ENCODE peak calls at places on chromosome 18, in ten cellular contexts. Z is A549, Y is NT2/D1, R is neuronal stem cell, M is WTC11, T is endothelial cell, H is iris pigment epithelial cell, W is T-helper 17 cell, U is NCI-H510A, F is putamen. S is an unnamed sample.
A peak's percentile ranks its signal among the peaks of the same experiment; 100 is the strongest.

GRCh38 chr18:13614318-13614643 is 112.1 kb downstream of the FAM210A start:
- DNase-seq in Z (no peak), Y (no peak), R (no peak), M (no peak), T (no peak), H (no peak), W (no peak), U (no peak), F (no peak), S (no peak)

GRCh38 chr18:3456686-3457069 is 6.7 kb downstream of the TGIF1 start:
- DNase-seq in Z (peak; percentile 83), Y (no peak), R (no peak), M (no peak), T (no peak), H (no peak), W (no peak), U (no peak), F (no peak), S (no peak)

GRCh38 chr18:32289480-32290075 is 99.7 kb downstream of the MEP1B start:
- DNase-seq in Z (peak; percentile 58), Y (peak; percentile 36), R (peak; percentile 36), M (peak; percentile 59), T (peak; percentile 74), H (peak; percentile 71), W (no peak), U (peak; percentile 76), F (peak; percentile 62), S (peak; percentile 48)

GRCh38 chr18:79926715-79927596 is 24.5 kb downstream of the SLC66A2 start:
- DNase-seq in Z (no peak), Y (no peak), R (no peak), M (peak; percentile 21), T (no peak), H (no peak), W (no peak), U (no peak), F (no peak), S (no peak)

GRCh38 chr18:392926-393325 is 107.6 kb downstream of the COLEC12 start:
- DNase-seq in Z (no peak), Y (no peak), R (no peak), M (no peak), T (no peak), H (peak; percentile 32), W (no peak), U (no peak), F (no peak), S (no peak)

GRCh38 chr18:23484783-23485182 is 18.5 kb upstream of the RMC1 start:
- DNase-seq in Z (no peak), Y (no peak), R (no peak), M (no peak), T (no peak), H (no peak), W (no peak), U (no peak), F (no peak), S (no peak)

GRCh38 chr18:9422816-9423519 is 52.3 kb upstream of the RALBP1 start:
- DNase-seq in Z (no peak), Y (no peak), R (no peak), M (no peak), T (no peak), H (no peak), W (no peak), U (no peak), F (no peak), S (no peak)

GRCh38 chr18:49851624-49852023 is 38.3 kb upstream of the ACAA2 start:
- DNase-seq in Z (no peak), Y (no peak), R (no peak), M (no peak), T (no peak), H (no peak), W (no peak), U (no peak), F (no peak), S (peak; percentile 61)

GRCh38 chr18:77035380-77035779 is 97.2 kb downstream of the MBP start:
- DNase-seq in Z (no peak), Y (no peak), R (no peak), M (no peak), T (no peak), H (no peak), W (no peak), U (no peak), F (no peak), S (no peak)

GRCh38 chr18:43486462-43486861 is 209.2 kb upstream of the SYT4 start:
- DNase-seq in Z (peak; percentile 44), Y (peak; percentile 1), R (peak; percentile 51), M (peak; percentile 31), T (no peak), H (peak; percentile 1), W (no peak), U (peak; percentile 14), F (no peak), S (peak; percentile 65)

GRCh38 chr18:57410749-57411148 is 24.4 kb upstream of the ONECUT2 start:
- DNase-seq in Z (no peak), Y (no peak), R (no peak), M (no peak), T (no peak), H (no peak), W (no peak), U (no peak), F (no peak), S (no peak)

GRCh38 chr18:8504451-8504850 is 104.8 kb upstream of the RAB12 start:
- DNase-seq in Z (no peak), Y (no peak), R (no peak), M (no peak), T (no peak), H (no peak), W (no peak), U (no peak), F (no peak), S (no peak)

GRCh38 chr18:59219672-59220163 is at the start of gene GRP:
- DNase-seq in Z (no peak), Y (no peak), R (no peak), M (peak; percentile 44), T (no peak), H (no peak), W (no peak), U (peak; percentile 66), F (no peak), S (no peak)

GRCh38 chr18:54529444-54529843 is 61.6 kb upstream of the DYNAP start:
- DNase-seq in Z (no peak), Y (no peak), R (no peak), M (no peak), T (no peak), H (no peak), W (no peak), U (no peak), F (no peak), S (no peak)

S was measured in H4.